ENCODE peak calls at places on chromosomes 13 and 19, in four cellular contexts. L is activated CD8-positive, alpha-beta T cell treated with anti-CD3 and anti-CD28 coated beads for 36 hours; E is gastrocnemius medialis; W is lower lobe of right lung. O is an unnamed sample.

GRCh38 chr19:46080561-46080960 is 39.8 kb upstream of the IGFL4 start:
- ATAC-seq in L (no peak), W (no peak), E (no peak), O (no peak)

GRCh38 chr19:43754312-43754561 is 525 bp downstream of the SMG9 start:
- ATAC-seq in W (no peak), E (no peak), L (no peak), O (no peak)

GRCh38 chr13:109145631-109146030 is 516.2 kb downstream of the MYO16 start:
- ATAC-seq in E (peak), L (no peak), W (peak), O (peak)

GRCh38 chr13:50866817-50867640 is 23.5 kb upstream of the DLEU7 start:
- ATAC-seq in E (no peak), L (no peak), W (no peak), O (no peak)

GRCh38 chr13:78024996-78025395 is 106.4 kb upstream of the EDNRB start:
- ATAC-seq in L (no peak), E (no peak), W (no peak), O (no peak)

GRCh38 chr13:50126378-50127016 is 111.3 kb downstream of the KCNRG start:
- ATAC-seq in W (no peak), E (no peak), L (no peak), O (no peak)

GRCh38 chr13:49330546-49330864 is 82.8 kb downstream of the CDADC1 start:
- ATAC-seq in L (no peak), E (no peak), W (no peak), O (no peak)

GRCh38 chr13:22311734-22312404 is 641.0 kb downstream of the FGF9 start:
- ATAC-seq in L (no peak), E (peak), W (peak), O (peak)

GRCh38 chr19:45440873-45441654 is 17.3 kb upstream of the ERCC1 start:
- ATAC-seq in E (no peak), W (no peak), L (no peak), O (no peak)

GRCh38 chr19:31378404-31378803 is 29.2 kb upstream of the TSHZ3 start:
- ATAC-seq in W (peak), E (peak), L (no peak), O (peak)

GRCh38 chr13:33761744-33762143 is 56.2 kb upstream of the RFC3 start:
- ATAC-seq in E (no peak), W (no peak), L (no peak), O (no peak)